ENCODE peak calls at places on chromosomes 5 and 9, in seven cellular contexts. G, B, K, O, I, R and S are unnamed samples.

GRCh38 chr5:161400583-161400982 is 145.9 kb downstream of the GABRB2 start:
- DNase-seq in I (no peak), O (no peak), B (no peak), R (no peak), K (peak; percentile 11), G (no peak), S (no peak)

GRCh38 chr5:158484246-158484645 is 615.5 kb downstream of the EBF1 start:
- DNase-seq in G (no peak), B (no peak), O (peak; percentile 48), K (no peak), I (no peak), R (no peak), S (no peak)

GRCh38 chr9:116234091-116234490 is 80.5 kb downstream of the PAPPA start:
- DNase-seq in G (peak; percentile 97), R (no peak), K (no peak), B (no peak), I (peak; percentile 98), O (peak; percentile 94), S (no peak)

GRCh38 chr5:132962429-132962928 is 955 bp downstream of the AFF4 start:
- DNase-seq in R (peak; percentile 56), B (no peak), K (peak; percentile 9), O (peak; percentile 44), G (peak; percentile 43), I (peak; percentile 78), S (no peak)

GRCh38 chr5:143245929-143246561 is 157.4 kb downstream of the NR3C1 start:
- DNase-seq in I (peak; percentile 99), O (peak; percentile 83), B (no peak), G (peak; percentile 96), K (no peak), R (no peak), S (no peak)

GRCh38 chr9:115015018-115015635 is 84.7 kb upstream of the TNFSF8 start:
- DNase-seq in G (peak; percentile 40), K (peak; percentile 20), R (peak; percentile 32), I (peak; percentile 82), B (no peak), O (peak; percentile 69), S (no peak)

GRCh38 chr9:74284596-74284995 is 212.5 kb upstream of the RORB start:
- DNase-seq in B (no peak), I (no peak), R (no peak), O (no peak), G (no peak), K (no peak), S (no peak)

GRCh38 chr5:97903742-97904141 is 720.7 kb upstream of the RIOK2 start:
- DNase-seq in R (no peak), G (no peak), I (no peak), O (no peak), K (no peak), B (no peak), S (no peak)

GRCh38 chr5:2506603-2507002 is 244.9 kb downstream of the IRX2 start:
- DNase-seq in G (no peak), K (no peak), R (no peak), B (no peak), I (no peak), O (no peak), S (peak; percentile 25)

GRCh38 chr5:59786271-59786805 is 107.2 kb downstream of the PDE4D start:
- DNase-seq in R (no peak), K (no peak), G (peak; percentile 92), I (peak; percentile 97), B (no peak), O (peak; percentile 72), S (no peak)

GRCh38 chr9:73643379-73644013 is 491.8 kb downstream of the ANXA1 start:
- DNase-seq in G (peak; percentile 2), R (no peak), O (no peak), K (no peak), B (no peak), I (peak; percentile 71), S (no peak)

GRCh38 chr5:5422819-5423515 is 490 bp downstream of the ICE1 start:
- DNase-seq in G (no peak), O (peak; percentile 11), K (no peak), I (peak; percentile 24), B (no peak), R (no peak), S (no peak)

GRCh38 chr5:42721484-42721883 is 35.1 kb upstream of the CCDC152 start:
- DNase-seq in R (no peak), B (no peak), O (peak; percentile 5), I (no peak), G (no peak), K (no peak), S (no peak)

GRCh38 chr5:59560553-59560952 is 333.0 kb downstream of the PDE4D start:
- DNase-seq in B (no peak), I (no peak), O (no peak), R (no peak), G (no peak), K (no peak), S (no peak)

GRCh38 chr5:95786821-95787408 is 35.6 kb downstream of the GLRX start:
- DNase-seq in G (no peak), I (peak; percentile 42), R (no peak), K (no peak), O (no peak), B (no peak), S (no peak)